ENCODE peak calls at places on chromosomes 4 and X, in five cellular contexts. I, N, V, C and D are unnamed samples. For H3K4me1, the result is how much of the 10 kb centered on the place peaks cover.

GRCh38 chr4:23957465-23957864 is 67.6 kb upstream of the PPARGC1A start:
- DNase-seq in I (no peak), N (no peak), V (no peak), C (no peak), D (no peak)

GRCh38 chr4:37645736-37646135 is 40.4 kb downstream of the RELL1 start:
- DNase-seq in I (no peak), N (no peak), V (no peak), C (no peak), D (no peak)

GRCh38 chrX:38560776-38561125 is 591 bp upstream of the TSPAN7 start:
- DNase-seq in I (no peak), N (no peak), V (no peak), C (no peak), D (no peak)

GRCh38 chr4:106541253-106541652 is 172.7 kb upstream of the GIMD1 start:
- DNase-seq in I (peak), N (no peak), V (no peak), C (no peak), D (no peak)

GRCh38 chr4:69860007-69860406 is at the start of gene SULT1E1:
- DNase-seq in I (no peak), N (no peak), V (no peak), C (no peak), D (no peak)

GRCh38 chr4:183478926-183479325 is 25.9 kb upstream of the ING2 start:
- DNase-seq in I (no peak), N (no peak), V (no peak), C (no peak), D (no peak)

GRCh38 chrX:148928803-148929202 is 428.4 kb downstream of the AFF2 start:
- DNase-seq in I (no peak), N (no peak), V (no peak), C (no peak), D (no peak)

GRCh38 chr4:72820107-72820506 is 249.4 kb downstream of the COX18 start:
- DNase-seq in I (no peak), N (no peak), V (no peak), C (no peak), D (no peak)

GRCh38 chr4:23582671-23583070 is 307.2 kb downstream of the PPARGC1A start:
- DNase-seq in I (no peak), N (no peak), V (no peak), C (no peak), D (no peak)

GRCh38 chr4:26803462-26803861 is 57.2 kb upstream of the STIM2 start:
- DNase-seq in I (peak), N (no peak), V (no peak), C (no peak), D (peak)

GRCh38 chrX:8815460-8816065 is 14.4 kb upstream of the FAM9A start:
- DNase-seq in I (peak), N (peak), V (no peak), C (no peak), D (peak)

GRCh38 chrX:40146471-40147398 is 49.0 kb upstream of the BCOR start:
- DNase-seq in I (peak), N (peak), V (no peak), C (no peak), D (peak)

GRCh38 chr4:14994242-14994641 is 8.0 kb upstream of the CPEB2 start:
- DNase-seq in I (no peak), N (no peak), V (no peak), C (no peak), D (no peak)

GRCh38 chr4:169160825-169161224 is 109.9 kb downstream of the SH3RF1 start:
- DNase-seq in I (peak), N (no peak), V (no peak), C (no peak), D (no peak)

GRCh38 chrX:112197845-112198244 is 115.3 kb upstream of the TRPC5 start:
- DNase-seq in I (no peak), N (peak), V (no peak), C (no peak), D (no peak)

GRCh38 chr4:84691800-84692199 is 108.9 kb downstream of the CDS1 start:
- DNase-seq in I (no peak), N (no peak), V (no peak), C (no peak), D (no peak)

GRCh38 chr4:118969359-118969758 is 80.7 kb downstream of the SYNPO2 start:
- DNase-seq in I (peak), N (peak), V (peak), C (peak), D (peak)

GRCh38 chrX:25012433-25012735 is 3.4 kb downstream of the ARX start:
- DNase-seq in I (no peak), N (no peak), V (no peak), C (no peak), D (peak)
- H3K4me3 ChIP-seq in I (no peak), N (no peak), V (peak), C (no peak), D (no peak)

DNA sequence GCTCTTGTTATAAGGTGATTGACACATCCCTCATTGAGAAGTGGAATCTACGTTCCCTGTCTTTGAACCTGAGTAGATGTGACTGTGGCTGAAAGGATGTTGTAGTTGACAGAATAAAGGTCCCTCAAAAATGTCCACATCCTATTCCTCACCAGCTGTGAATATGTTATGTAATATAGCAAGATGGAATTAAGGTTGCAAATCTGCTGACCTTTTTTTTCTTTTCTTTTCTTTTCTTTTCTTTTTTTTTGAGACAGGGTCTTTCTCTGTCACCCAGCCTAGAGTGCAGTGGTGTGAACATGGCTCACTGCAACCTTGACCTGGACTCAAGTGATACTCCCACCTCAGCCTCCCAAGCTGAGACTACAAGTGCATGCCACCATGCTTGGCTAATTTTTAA is 7.2 kb upstream of the CCNG2 start:
- DNase-seq in I (no peak), N (no peak), V (no peak), C (no peak), D (no peak)
- H3K4me1 ChIP-seq in I (under half), N (half or more), V (under half), C (under half), D (under half)

GRCh38 chr4:128284317-128284716 is 3.3 kb downstream of the PGRMC2 start:
- DNase-seq in I (no peak), N (no peak), V (no peak), C (no peak), D (no peak)
- H3K4me3 ChIP-seq in I (peak), N (peak), V (no peak), C (no peak), D (no peak)

GRCh38 chrX:107736781-107737531 is 38.6 kb downstream of the TSC22D3 start:
- DNase-seq in I (no peak), N (no peak), V (no peak), C (peak), D (no peak)

GRCh38 chrX:107731831-107732502 is 43.6 kb downstream of the TSC22D3 start:
- DNase-seq in I (peak), N (peak), V (peak), C (peak), D (peak)

GRCh38 chrX:107733686-107734085 is 41.9 kb downstream of the TSC22D3 start:
- DNase-seq in I (no peak), N (no peak), V (no peak), C (peak), D (no peak)

GRCh38 chrX:107730991-107731766 is 44.4 kb downstream of the TSC22D3 start:
- DNase-seq in I (no peak), N (no peak), V (no peak), C (no peak), D (no peak)

GRCh38 chrX:107734646-107735045 is 40.9 kb downstream of the TSC22D3 start:
- DNase-seq in I (no peak), N (no peak), V (no peak), C (no peak), D (no peak)
- H3K4me1 ChIP-seq in I (under half), N (under half), V (under half), C (under half), D (under half)

GRCh38 chrX:84175943-84176342 is 12.1 kb downstream of the RPS6KA6 start:
- DNase-seq in I (no peak), N (no peak), V (no peak), C (no peak), D (no peak)
- H3K4me3 ChIP-seq in I (no peak), N (no peak), V (no peak), C (no peak), D (no peak)

GRCh38 chrX:43702660-43703059 is 46.6 kb downstream of the MAOA start:
- DNase-seq in I (no peak), N (no peak), V (no peak), C (no peak), D (no peak)
- H3K4me1 ChIP-seq in I (half or more), N (under half), V (under half), C (under half), D (under half)

GRCh38 chrX:68832516-68833447 is 4.0 kb downstream of the EFNB1 start:
- DNase-seq in I (no peak), N (no peak), V (no peak), C (no peak), D (peak)
- H3K4me3 ChIP-seq in I (peak), N (no peak), V (peak), C (peak), D (no peak)

DNA sequence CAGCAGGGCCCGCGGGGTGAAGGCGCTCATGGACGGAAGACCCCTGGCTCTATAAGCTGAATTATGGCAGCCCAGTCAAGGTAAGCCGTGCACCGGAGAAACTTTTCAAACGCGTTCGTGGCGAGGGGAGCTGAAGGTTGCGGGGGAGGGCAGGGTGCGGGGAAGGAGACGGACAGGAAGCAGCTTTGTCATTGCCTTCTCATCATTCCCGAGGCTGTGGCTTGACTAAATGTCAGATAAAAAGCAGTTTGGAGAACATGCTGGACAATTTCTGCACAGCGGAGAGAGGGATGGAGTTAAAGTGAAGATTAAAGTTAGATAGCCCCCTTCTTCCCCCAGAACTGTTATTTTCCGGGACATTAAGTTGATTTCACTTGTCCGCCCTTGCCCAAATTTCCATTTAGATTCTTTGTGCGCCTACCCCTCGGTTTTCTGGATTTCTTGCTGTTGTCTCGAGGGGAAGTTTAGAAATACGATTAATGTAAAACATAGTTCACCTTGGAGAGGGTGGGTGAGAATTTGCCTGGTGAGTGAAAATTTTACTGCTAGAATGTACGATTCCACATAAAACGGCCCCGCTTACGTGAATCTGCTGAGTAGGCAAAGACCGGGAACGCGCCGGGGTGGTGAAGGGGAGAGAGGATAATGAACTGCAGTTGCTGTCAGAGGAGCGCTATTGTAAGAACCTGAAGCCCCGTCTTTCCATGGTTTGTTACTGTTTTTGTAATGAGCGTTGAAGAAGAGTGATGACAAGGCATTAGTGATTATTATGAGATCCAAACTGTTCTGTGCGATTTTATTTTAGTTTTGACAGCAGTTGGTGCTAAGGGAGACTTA is 72.8 kb downstream of the AFF1 start:
- DNase-seq in I (peak), N (peak), V (no peak), C (peak), D (peak)
- H3K4me1 ChIP-seq in I (under half), N (under half), V (under half), C (under half), D (under half)

DNA sequence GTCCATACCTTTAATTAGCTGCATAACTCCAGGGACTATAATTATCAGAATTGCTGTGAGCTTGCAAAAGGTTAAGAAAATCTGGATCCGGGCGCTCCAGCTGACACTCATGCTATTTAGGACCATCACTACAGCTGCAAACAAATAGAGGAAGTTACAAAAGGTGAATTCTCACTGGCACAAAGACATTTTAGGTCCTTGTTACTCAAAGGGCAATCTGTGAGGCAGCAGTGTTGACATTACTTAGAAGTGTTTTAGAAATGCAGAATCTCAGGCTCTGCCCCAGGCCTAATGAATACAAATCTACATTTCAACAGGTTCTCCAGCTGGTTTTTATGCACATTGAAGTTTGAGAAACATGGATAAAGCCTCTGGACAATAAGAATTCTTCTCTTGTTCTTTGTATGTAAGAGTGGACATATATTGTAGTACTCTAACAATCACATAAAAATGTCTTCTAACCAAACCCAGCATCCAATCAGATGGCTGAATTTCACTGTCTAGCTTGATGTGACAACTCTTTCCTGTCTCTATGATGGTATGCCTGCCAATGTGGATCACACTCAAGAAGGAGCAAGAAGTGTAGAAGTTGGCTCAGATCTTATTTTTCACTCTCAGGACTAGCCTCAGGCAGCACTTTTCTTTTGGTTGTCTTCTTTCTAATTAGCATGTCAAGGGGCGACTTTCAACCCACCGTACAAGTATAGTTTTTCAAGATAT is 18.8 kb downstream of the SLC7A11 start:
- DNase-seq in I (no peak), N (no peak), V (no peak), C (no peak), D (no peak)
- H3K4me3 ChIP-seq in I (no peak), N (no peak), V (no peak), C (no peak), D (no peak)